ENCODE peak calls at places on chromosomes 12 and 14, in eight cellular contexts. One of them, this sample, is unnamed.

GRCh38 chr14:24839617-24840203 is 205.7 kb upstream of the GZMB start:
- DNase-seq in dorsolateral prefrontal cortex: no peak
- DNase-seq in CD4-positive, CD25-positive, alpha-beta regulatory T cell: no peak
- DNase-seq in NCI-H345: peak
- DNase-seq in NCI-H226: no peak
- DNase-seq in ovary: no peak
- DNase-seq in stimulated activated naive CD4-positive, alpha-beta T cell: no peak
- DNase-seq in GM20000: no peak
- DNase-seq in this sample: no peak

GRCh38 chr14:58395565-58395814 is 240 bp upstream of the TOMM20L start:
- DNase-seq in NCI-H345: no peak
- DNase-seq in ovary: no peak
- DNase-seq in GM20000: no peak
- DNase-seq in dorsolateral prefrontal cortex: no peak
- DNase-seq in CD4-positive, CD25-positive, alpha-beta regulatory T cell: no peak
- DNase-seq in stimulated activated naive CD4-positive, alpha-beta T cell: no peak
- DNase-seq in NCI-H226: no peak
- DNase-seq in this sample: no peak

GRCh38 chr12:120342156-120342555 is 14.6 kb upstream of the PLA2G1B start:
- DNase-seq in ovary: no peak
- DNase-seq in GM20000: no peak
- DNase-seq in stimulated activated naive CD4-positive, alpha-beta T cell: no peak
- DNase-seq in NCI-H345: no peak
- DNase-seq in NCI-H226: no peak
- DNase-seq in dorsolateral prefrontal cortex: no peak
- DNase-seq in CD4-positive, CD25-positive, alpha-beta regulatory T cell: no peak
- DNase-seq in this sample: no peak

GRCh38 chr14:69615471-69616407 is 4.3 kb downstream of the SUSD6 start:
- DNase-seq in ovary: peak
- DNase-seq in stimulated activated naive CD4-positive, alpha-beta T cell: peak
- DNase-seq in GM20000: peak
- DNase-seq in dorsolateral prefrontal cortex: no peak
- DNase-seq in NCI-H226: peak
- DNase-seq in CD4-positive, CD25-positive, alpha-beta regulatory T cell: peak
- DNase-seq in NCI-H345: no peak
- DNase-seq in this sample: peak

GRCh38 chr12:88325076-88325827 is 183.1 kb downstream of the TMTC3 start:
- DNase-seq in GM20000: no peak
- DNase-seq in NCI-H345: no peak
- DNase-seq in dorsolateral prefrontal cortex: no peak
- DNase-seq in ovary: no peak
- DNase-seq in CD4-positive, CD25-positive, alpha-beta regulatory T cell: no peak
- DNase-seq in stimulated activated naive CD4-positive, alpha-beta T cell: no peak
- DNase-seq in NCI-H226: peak
- DNase-seq in this sample: no peak

GRCh38 chr12:77847060-77847541 is 16.4 kb downstream of the NAV3 start:
- DNase-seq in stimulated activated naive CD4-positive, alpha-beta T cell: no peak
- DNase-seq in GM20000: peak
- DNase-seq in dorsolateral prefrontal cortex: no peak
- DNase-seq in ovary: no peak
- DNase-seq in NCI-H345: no peak
- DNase-seq in NCI-H226: peak
- DNase-seq in CD4-positive, CD25-positive, alpha-beta regulatory T cell: no peak
- DNase-seq in this sample: no peak

GRCh38 chr14:38387821-38388220 is 131.9 kb upstream of the CLEC14A start:
- DNase-seq in GM20000: no peak
- DNase-seq in NCI-H226: no peak
- DNase-seq in dorsolateral prefrontal cortex: no peak
- DNase-seq in CD4-positive, CD25-positive, alpha-beta regulatory T cell: no peak
- DNase-seq in ovary: no peak
- DNase-seq in stimulated activated naive CD4-positive, alpha-beta T cell: no peak
- DNase-seq in NCI-H345: no peak
- DNase-seq in this sample: no peak

GRCh38 chr14:84225243-84225642 is 1304.7 kb upstream of the FLRT2 start:
- DNase-seq in NCI-H345: no peak
- DNase-seq in NCI-H226: no peak
- DNase-seq in stimulated activated naive CD4-positive, alpha-beta T cell: no peak
- DNase-seq in CD4-positive, CD25-positive, alpha-beta regulatory T cell: no peak
- DNase-seq in GM20000: no peak
- DNase-seq in ovary: peak
- DNase-seq in dorsolateral prefrontal cortex: no peak
- DNase-seq in this sample: no peak

GRCh38 chr14:66359500-66359899 is 126.7 kb upstream of the CCDC196 start:
- DNase-seq in CD4-positive, CD25-positive, alpha-beta regulatory T cell: peak
- DNase-seq in GM20000: peak
- DNase-seq in NCI-H226: peak
- DNase-seq in NCI-H345: peak
- DNase-seq in ovary: no peak
- DNase-seq in dorsolateral prefrontal cortex: peak
- DNase-seq in stimulated activated naive CD4-positive, alpha-beta T cell: no peak
- DNase-seq in this sample: peak

GRCh38 chr12:116539905-116540482 is 19.2 kb upstream of the MAP1LC3B2 start:
- DNase-seq in GM20000: no peak
- DNase-seq in dorsolateral prefrontal cortex: peak
- DNase-seq in ovary: peak
- DNase-seq in stimulated activated naive CD4-positive, alpha-beta T cell: no peak
- DNase-seq in NCI-H345: peak
- DNase-seq in CD4-positive, CD25-positive, alpha-beta regulatory T cell: no peak
- DNase-seq in NCI-H226: no peak
- DNase-seq in this sample: no peak

GRCh38 chr12:115421796-115422709 is 738.1 kb upstream of the TBX3 start:
- DNase-seq in GM20000: no peak
- DNase-seq in NCI-H226: no peak
- DNase-seq in stimulated activated naive CD4-positive, alpha-beta T cell: no peak
- DNase-seq in NCI-H345: no peak
- DNase-seq in dorsolateral prefrontal cortex: no peak
- DNase-seq in CD4-positive, CD25-positive, alpha-beta regulatory T cell: no peak
- DNase-seq in ovary: no peak
- DNase-seq in this sample: no peak

GRCh38 chr12:31440586-31440985 is 114.6 kb upstream of the SINHCAF start:
- DNase-seq in CD4-positive, CD25-positive, alpha-beta regulatory T cell: no peak
- DNase-seq in NCI-H345: no peak
- DNase-seq in NCI-H226: no peak
- DNase-seq in dorsolateral prefrontal cortex: no peak
- DNase-seq in ovary: no peak
- DNase-seq in GM20000: no peak
- DNase-seq in stimulated activated naive CD4-positive, alpha-beta T cell: no peak
- DNase-seq in this sample: no peak

GRCh38 chr12:130438711-130439110 is 101.0 kb downstream of the PIWIL1 start:
- DNase-seq in dorsolateral prefrontal cortex: no peak
- DNase-seq in NCI-H345: no peak
- DNase-seq in NCI-H226: no peak
- DNase-seq in CD4-positive, CD25-positive, alpha-beta regulatory T cell: no peak
- DNase-seq in stimulated activated naive CD4-positive, alpha-beta T cell: no peak
- DNase-seq in GM20000: no peak
- DNase-seq in ovary: no peak
- DNase-seq in this sample: no peak

GRCh38 chr14:95760596-95760995 is 46.7 kb upstream of the TCL1A start:
- DNase-seq in GM20000: no peak
- DNase-seq in NCI-H345: no peak
- DNase-seq in NCI-H226: no peak
- DNase-seq in ovary: no peak
- DNase-seq in dorsolateral prefrontal cortex: no peak
- DNase-seq in stimulated activated naive CD4-positive, alpha-beta T cell: no peak
- DNase-seq in CD4-positive, CD25-positive, alpha-beta regulatory T cell: no peak
- DNase-seq in this sample: no peak

GRCh38 chr14:89779707-89780106 is 174.8 kb downstream of the EFCAB11 start:
- DNase-seq in dorsolateral prefrontal cortex: no peak
- DNase-seq in CD4-positive, CD25-positive, alpha-beta regulatory T cell: no peak
- DNase-seq in NCI-H345: no peak
- DNase-seq in stimulated activated naive CD4-positive, alpha-beta T cell: no peak
- DNase-seq in GM20000: no peak
- DNase-seq in NCI-H226: no peak
- DNase-seq in ovary: no peak
- DNase-seq in this sample: no peak

GRCh38 chr14:64891839-64892375 is 12.2 kb upstream of the SPTB start:
- DNase-seq in dorsolateral prefrontal cortex: peak
- DNase-seq in ovary: no peak
- DNase-seq in CD4-positive, CD25-positive, alpha-beta regulatory T cell: peak
- DNase-seq in NCI-H226: peak
- DNase-seq in NCI-H345: peak
- DNase-seq in GM20000: peak
- DNase-seq in stimulated activated naive CD4-positive, alpha-beta T cell: peak
- DNase-seq in this sample: no peak